ENCODE peak calls at places on chromosomes 12 and 14, in four cellular contexts. One of them, this sample, is unnamed.

GRCh38 chr14:71250347-71250746 is 343.1 kb downstream of the PCNX1 start:
- DNase-seq in AG09309: no peak
- DNase-seq in nephron progenitor cell: no peak
- DNase-seq in WTC11: no peak
- DNase-seq in this sample: no peak

GRCh38 chr12:123490089-123490488 is 32.1 kb downstream of the SNRNP35 start:
- DNase-seq in AG09309: no peak
- DNase-seq in nephron progenitor cell: no peak
- DNase-seq in WTC11: no peak
- DNase-seq in this sample: no peak

GRCh38 chr12:63420206-63420644 is 248.1 kb downstream of the DPY19L2 start:
- DNase-seq in AG09309: peak; percentile 13
- DNase-seq in nephron progenitor cell: peak; percentile 61
- DNase-seq in WTC11: peak; percentile 80
- DNase-seq in this sample: peak; percentile 14

GRCh38 chr12:27870939-27871338 is 90.9 kb upstream of the MANSC4 start:
- DNase-seq in AG09309: peak; percentile 46
- DNase-seq in nephron progenitor cell: no peak
- DNase-seq in WTC11: no peak
- DNase-seq in this sample: no peak

GRCh38 chr12:45299132-45299692 is 83.3 kb downstream of the ANO6 start:
- DNase-seq in AG09309: peak; percentile 53
- DNase-seq in nephron progenitor cell: no peak
- DNase-seq in WTC11: no peak
- DNase-seq in this sample: no peak

GRCh38 chr14:85296466-85297210 is 233.3 kb upstream of the FLRT2 start:
- DNase-seq in AG09309: peak; percentile 54
- DNase-seq in nephron progenitor cell: no peak
- DNase-seq in WTC11: no peak
- DNase-seq in this sample: no peak

GRCh38 chr14:96574633-96575191 is 72.5 kb downstream of the PAPOLA start:
- DNase-seq in AG09309: peak; percentile 44
- DNase-seq in nephron progenitor cell: no peak
- DNase-seq in WTC11: no peak
- DNase-seq in this sample: no peak

GRCh38 chr14:24143511-24143910 is 2.1 kb upstream of the EMC9 start:
- DNase-seq in AG09309: no peak
- DNase-seq in nephron progenitor cell: no peak
- DNase-seq in WTC11: no peak
- DNase-seq in this sample: no peak

GRCh38 chr14:74085047-74085637 is 386 bp downstream of the LIN52 start:
- DNase-seq in AG09309: no peak
- DNase-seq in nephron progenitor cell: peak; percentile 42
- DNase-seq in WTC11: peak; percentile 19
- DNase-seq in this sample: no peak

GRCh38 chr12:69442894-69443293 is 27.3 kb upstream of the FRS2 start:
- DNase-seq in AG09309: no peak
- DNase-seq in nephron progenitor cell: no peak
- DNase-seq in WTC11: no peak
- DNase-seq in this sample: no peak

GRCh38 chr12:52232916-52233461 is at the start of gene KRT7:
- DNase-seq in AG09309: no peak
- DNase-seq in nephron progenitor cell: peak; percentile 29
- DNase-seq in WTC11: peak; percentile 58
- DNase-seq in this sample: peak; percentile 92

GRCh38 chr12:102990419-102990818 is 32.9 kb downstream of the ASCL1 start:
- DNase-seq in AG09309: no peak
- DNase-seq in nephron progenitor cell: no peak
- DNase-seq in WTC11: no peak
- DNase-seq in this sample: no peak

GRCh38 chr14:101588286-101588975 is 27.1 kb downstream of the DIO3 start:
- DNase-seq in AG09309: no peak
- DNase-seq in nephron progenitor cell: no peak
- DNase-seq in WTC11: no peak
- DNase-seq in this sample: no peak

GRCh38 chr12:116343331-116343884 is 65.9 kb upstream of the MED13L start:
- DNase-seq in AG09309: no peak
- DNase-seq in nephron progenitor cell: no peak
- DNase-seq in WTC11: no peak
- DNase-seq in this sample: no peak

GRCh38 chr12:96497800-96498199 is 8.4 kb downstream of the CFAP54 start:
- DNase-seq in AG09309: no peak
- DNase-seq in nephron progenitor cell: no peak
- DNase-seq in WTC11: no peak
- DNase-seq in this sample: no peak

GRCh38 chr12:88934163-88934747 is 354.0 kb upstream of the KITLG start:
- DNase-seq in AG09309: no peak
- DNase-seq in nephron progenitor cell: no peak
- DNase-seq in WTC11: no peak
- DNase-seq in this sample: peak; percentile 16

GRCh38 chr14:92487513-92488133 is 26.0 kb upstream of the RIN3 start:
- DNase-seq in AG09309: no peak
- DNase-seq in nephron progenitor cell: no peak
- DNase-seq in WTC11: no peak
- DNase-seq in this sample: no peak

GRCh38 chr12:104352106-104352713 is 48.7 kb downstream of the EID3 start:
- DNase-seq in AG09309: no peak
- DNase-seq in nephron progenitor cell: no peak
- DNase-seq in WTC11: no peak
- DNase-seq in this sample: no peak

GRCh38 chr14:45891417-45892080 is 638.5 kb upstream of the MIS18BP1 start:
- DNase-seq in AG09309: no peak
- DNase-seq in nephron progenitor cell: peak; percentile 58
- DNase-seq in WTC11: peak; percentile 28
- DNase-seq in this sample: peak; percentile 2

GRCh38 chr12:111074559-111074958 is 154.2 kb upstream of the MYL2 start:
- DNase-seq in AG09309: no peak
- DNase-seq in nephron progenitor cell: no peak
- DNase-seq in WTC11: no peak
- DNase-seq in this sample: no peak

GRCh38 chr14:74673768-74674167 is 39.1 kb downstream of the AREL1 start:
- DNase-seq in AG09309: no peak
- DNase-seq in nephron progenitor cell: no peak
- DNase-seq in WTC11: no peak
- DNase-seq in this sample: no peak

GRCh38 chr12:67394600-67394999 is 125.4 kb downstream of the CAND1 start:
- DNase-seq in AG09309: peak; percentile 34
- DNase-seq in nephron progenitor cell: no peak
- DNase-seq in WTC11: no peak
- DNase-seq in this sample: no peak

GRCh38 chr12:29158364-29158763 is 9.3 kb downstream of the FAR2 start:
- DNase-seq in AG09309: no peak
- DNase-seq in nephron progenitor cell: no peak
- DNase-seq in WTC11: no peak
- DNase-seq in this sample: no peak

GRCh38 chr12:105748806-105749600 is 389.8 kb downstream of the NUAK1 start:
- DNase-seq in AG09309: no peak
- DNase-seq in nephron progenitor cell: no peak
- DNase-seq in WTC11: no peak
- DNase-seq in this sample: no peak

GRCh38 chr14:82422186-82422585 is 888.5 kb upstream of the SEL1L start:
- DNase-seq in AG09309: no peak
- DNase-seq in nephron progenitor cell: no peak
- DNase-seq in WTC11: no peak
- DNase-seq in this sample: no peak

GRCh38 chr14:33693237-33693636 is 257.6 kb downstream of the EGLN3 start:
- DNase-seq in AG09309: peak; percentile 63
- DNase-seq in nephron progenitor cell: no peak
- DNase-seq in WTC11: no peak
- DNase-seq in this sample: no peak

GRCh38 chr12:104699489-104700194 is 242.9 kb downstream of the CHST11 start:
- DNase-seq in AG09309: no peak
- DNase-seq in nephron progenitor cell: no peak
- DNase-seq in WTC11: no peak
- DNase-seq in this sample: no peak

GRCh38 chr14:91728616-91729183 is 3.2 kb downstream of the CATSPERB start:
- DNase-seq in AG09309: peak; percentile 16
- DNase-seq in nephron progenitor cell: no peak
- DNase-seq in WTC11: no peak
- DNase-seq in this sample: no peak

GRCh38 chr12:120402217-120402616 is 33.3 kb upstream of the MSI1 start:
- DNase-seq in AG09309: no peak
- DNase-seq in nephron progenitor cell: peak; percentile 62
- DNase-seq in WTC11: peak; percentile 61
- DNase-seq in this sample: no peak

GRCh38 chr14:77885363-77885762 is 85.5 kb downstream of the ADCK1 start:
- DNase-seq in AG09309: no peak
- DNase-seq in nephron progenitor cell: no peak
- DNase-seq in WTC11: no peak
- DNase-seq in this sample: no peak

GRCh38 chr12:65808580-65808979 is 15.7 kb upstream of the HMGA2 start:
- DNase-seq in AG09309: no peak
- DNase-seq in nephron progenitor cell: no peak
- DNase-seq in WTC11: no peak
- DNase-seq in this sample: no peak

GRCh38 chr12:111673503-111673902 is 12.3 kb downstream of the BRAP start:
- DNase-seq in AG09309: no peak
- DNase-seq in nephron progenitor cell: no peak
- DNase-seq in WTC11: no peak
- DNase-seq in this sample: peak; percentile 23

GRCh38 chr12:107277850-107278249 is 184.5 kb upstream of the CRY1 start:
- DNase-seq in AG09309: peak; percentile 16
- DNase-seq in nephron progenitor cell: no peak
- DNase-seq in WTC11: no peak
- DNase-seq in this sample: no peak

GRCh38 chr14:53148612-53149202 is 4.4 kb downstream of the DDHD1 start:
- DNase-seq in AG09309: no peak
- DNase-seq in nephron progenitor cell: no peak
- DNase-seq in WTC11: no peak
- DNase-seq in this sample: no peak

DNA sequence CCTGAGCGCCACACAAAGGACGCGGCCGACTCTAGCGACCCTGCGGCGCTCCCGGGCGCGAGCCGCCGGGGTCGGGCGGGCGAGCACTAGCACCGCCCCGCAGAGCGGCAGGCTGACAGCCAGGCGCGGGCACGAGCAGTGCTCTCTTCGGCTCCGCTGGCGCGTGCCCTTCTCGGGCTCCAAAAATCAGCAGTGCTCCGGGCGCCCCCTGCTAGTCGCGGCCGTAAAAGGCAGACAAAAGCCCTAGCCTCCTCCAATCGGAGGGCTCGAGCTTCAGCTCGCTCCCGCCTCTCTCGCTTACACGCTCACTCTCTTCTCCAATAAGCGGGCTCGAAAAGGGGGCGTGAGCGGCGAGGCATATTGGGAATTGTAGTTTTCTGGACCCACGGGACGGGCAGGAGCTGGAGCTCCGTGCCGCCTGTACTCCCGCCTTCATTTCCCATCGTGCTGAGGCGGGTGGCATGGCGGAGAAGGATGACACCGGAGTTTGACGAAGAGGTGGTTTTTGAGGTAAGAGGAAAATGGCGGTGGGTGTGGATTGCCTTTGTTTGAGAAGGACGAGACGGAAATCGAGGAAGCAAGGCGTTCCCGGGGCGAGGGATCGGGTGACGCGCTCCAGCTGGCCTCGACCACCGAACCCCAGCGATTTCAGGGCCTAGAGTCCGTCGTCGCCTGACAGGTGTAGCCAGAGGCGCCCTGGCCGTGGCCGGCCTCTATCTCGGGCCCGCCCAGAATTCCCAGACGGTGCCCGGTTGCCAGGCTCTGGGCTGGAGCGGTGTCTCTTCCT is at the start of the genes FGD6 and VEZT:
- DNase-seq in AG09309: peak; percentile 94
- DNase-seq in nephron progenitor cell: peak; percentile 95
- DNase-seq in WTC11: peak; percentile 99
- DNase-seq in this sample: peak; percentile 99
- TF ChIP-seq CTCF in AG09309: peak; percentile 65
- TF ChIP-seq CTCF in nephron progenitor cell: peak; percentile 40
- TF ChIP-seq CTCF in WTC11: no peak
- TF ChIP-seq CTCF in this sample: peak; percentile 63

GRCh38 chr14:104799657-104800599 is 973 bp upstream of the ZBTB42 start:
- DNase-seq in AG09309: no peak
- DNase-seq in nephron progenitor cell: peak; percentile 82
- DNase-seq in WTC11: peak; percentile 70
- DNase-seq in this sample: peak; percentile 78
- TF ChIP-seq CTCF in AG09309: no peak
- TF ChIP-seq CTCF in nephron progenitor cell: peak; percentile 14
- TF ChIP-seq CTCF in WTC11: no peak
- TF ChIP-seq CTCF in this sample: no peak

DNA sequence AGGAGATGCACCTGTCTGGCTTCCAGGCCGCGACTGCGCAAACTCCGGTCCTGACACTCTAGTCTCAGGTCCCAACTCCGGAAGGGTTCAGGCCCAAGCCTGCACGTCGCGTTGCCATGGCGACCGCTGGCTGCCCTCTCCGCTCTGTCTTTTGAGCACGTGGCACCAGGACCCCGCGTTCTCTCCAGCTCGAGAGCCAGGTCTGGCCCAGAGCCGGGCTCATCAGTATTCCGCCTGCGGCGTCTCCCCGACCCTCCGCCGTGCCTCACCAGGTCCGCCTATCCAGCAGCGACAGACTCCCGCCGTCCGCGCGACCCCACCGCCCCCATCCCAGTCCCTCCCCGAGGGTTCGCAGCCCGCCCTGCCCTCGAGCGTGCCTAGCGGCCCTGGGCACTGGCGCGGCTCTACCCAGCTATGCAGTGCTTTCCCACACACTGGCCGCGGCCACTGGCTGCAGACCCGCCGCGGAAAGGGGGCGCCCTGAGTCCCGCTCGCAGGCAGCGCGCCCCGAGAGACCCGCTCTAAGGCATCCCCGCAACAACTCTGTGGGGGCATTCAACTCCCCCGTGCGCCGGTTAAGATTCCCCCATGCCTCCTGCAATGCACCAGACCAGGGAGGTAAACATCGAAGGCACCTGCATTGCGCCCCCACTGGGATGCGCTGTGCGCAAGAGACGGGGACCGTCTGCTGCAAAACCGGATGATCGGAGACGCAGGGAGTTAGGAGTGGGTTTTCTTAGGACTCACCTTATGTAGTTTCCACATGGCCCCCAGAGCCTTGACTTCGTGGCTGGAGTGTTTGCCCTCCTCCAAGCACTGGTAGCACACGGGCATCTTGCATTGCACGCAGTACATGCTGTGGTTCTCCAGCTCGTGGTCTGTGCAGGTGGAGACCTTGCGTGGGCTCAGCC is 1.3 kb downstream of the TRIM9 start:
- DNase-seq in AG09309: no peak
- DNase-seq in nephron progenitor cell: peak; percentile 57
- DNase-seq in WTC11: peak; percentile 66
- DNase-seq in this sample: no peak
- TF ChIP-seq CTCF in AG09309: no peak
- TF ChIP-seq CTCF in nephron progenitor cell: peak; percentile 36
- TF ChIP-seq CTCF in WTC11: no peak
- TF ChIP-seq CTCF in this sample: no peak

DNA sequence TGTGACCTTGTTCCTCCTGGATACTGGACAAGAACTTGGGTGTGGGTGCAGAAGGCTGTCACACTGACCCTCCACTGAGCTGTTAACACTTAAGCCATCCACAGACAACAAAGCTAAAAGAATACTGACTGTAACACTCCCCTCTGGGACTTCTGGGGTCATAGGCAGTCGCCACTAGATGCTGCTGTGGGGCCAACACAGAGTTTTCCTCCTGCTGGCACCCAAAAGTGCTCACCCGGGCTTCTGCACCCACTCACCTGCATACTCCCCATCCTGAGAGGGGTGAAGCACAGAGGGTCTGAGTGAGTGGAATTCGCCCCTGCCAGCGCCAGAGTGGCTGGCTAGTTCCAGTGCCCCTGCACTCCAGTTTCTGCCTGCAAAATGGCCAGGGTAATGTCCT is 422.4 kb upstream of the LMO3 start:
- DNase-seq in AG09309: no peak
- DNase-seq in nephron progenitor cell: no peak
- DNase-seq in WTC11: no peak
- DNase-seq in this sample: peak; percentile 11
- TF ChIP-seq CTCF in AG09309: no peak
- TF ChIP-seq CTCF in nephron progenitor cell: no peak
- TF ChIP-seq CTCF in WTC11: no peak
- TF ChIP-seq CTCF in this sample: peak; percentile 19

GRCh38 chr14:22558221-22558913 is 30.7 kb downstream of the DAD1 start:
- DNase-seq in AG09309: no peak
- DNase-seq in nephron progenitor cell: peak; percentile 35
- DNase-seq in WTC11: peak; percentile 82
- DNase-seq in this sample: no peak
- TF ChIP-seq CTCF in AG09309: peak; percentile 12
- TF ChIP-seq CTCF in nephron progenitor cell: peak; percentile 12
- TF ChIP-seq CTCF in WTC11: peak; percentile 47
- TF ChIP-seq CTCF in this sample: no peak